ENCODE peak calls at places on chromosomes 7 and 10, in seven cellular contexts. One of them, this sample, is unnamed.

GRCh38 chr10:73848821-73849489 is 25.4 kb downstream of the CAMK2G start:
- DNase-seq in SK-N-SH: peak
- DNase-seq in K562: peak
- DNase-seq in HepG2: peak
- DNase-seq in HCT116: peak
- DNase-seq in GM12878: peak
- DNase-seq in H1: peak
- DNase-seq in this sample: peak

GRCh38 chr10:119006451-119007210 is 22.9 kb upstream of the NANOS1 start:
- DNase-seq in H1: no peak
- DNase-seq in SK-N-SH: peak
- DNase-seq in HCT116: no peak
- DNase-seq in K562: no peak
- DNase-seq in GM12878: no peak
- DNase-seq in HepG2: peak
- DNase-seq in this sample: peak

GRCh38 chr10:92880233-92880861 is 32.0 kb downstream of the EXOC6 start:
- DNase-seq in HepG2: peak
- DNase-seq in HCT116: peak
- DNase-seq in GM12878: no peak
- DNase-seq in SK-N-SH: peak
- DNase-seq in H1: no peak
- DNase-seq in K562: no peak
- DNase-seq in this sample: no peak

GRCh38 chr7:148264933-148265557 is 325.5 kb upstream of the C7orf33 start:
- DNase-seq in HCT116: peak
- DNase-seq in K562: no peak
- DNase-seq in GM12878: no peak
- DNase-seq in H1: no peak
- DNase-seq in HepG2: peak
- DNase-seq in SK-N-SH: peak
- DNase-seq in this sample: peak

GRCh38 chr10:14936584-14936983 is 17.3 kb downstream of the DCLRE1C start:
- DNase-seq in K562: no peak
- DNase-seq in HepG2: no peak
- DNase-seq in SK-N-SH: no peak
- DNase-seq in H1: no peak
- DNase-seq in GM12878: no peak
- DNase-seq in HCT116: no peak
- DNase-seq in this sample: no peak

GRCh38 chr10:44967596-44967995 is 8.0 kb downstream of the RASSF4 start:
- DNase-seq in SK-N-SH: no peak
- DNase-seq in K562: no peak
- DNase-seq in GM12878: no peak
- DNase-seq in H1: no peak
- DNase-seq in HCT116: no peak
- DNase-seq in HepG2: no peak
- DNase-seq in this sample: no peak

GRCh38 chr10:25113231-25114035 is 61.4 kb upstream of the GPR158 start:
- DNase-seq in HCT116: peak
- DNase-seq in K562: peak
- DNase-seq in SK-N-SH: peak
- DNase-seq in GM12878: no peak
- DNase-seq in H1: peak
- DNase-seq in HepG2: peak
- DNase-seq in this sample: peak

GRCh38 chr10:85645097-85645496 is 721.5 kb downstream of the GRID1 start:
- DNase-seq in GM12878: no peak
- DNase-seq in HepG2: peak
- DNase-seq in H1: no peak
- DNase-seq in HCT116: no peak
- DNase-seq in K562: no peak
- DNase-seq in SK-N-SH: no peak
- DNase-seq in this sample: no peak

GRCh38 chr7:79298145-79298760 is 155.2 kb downstream of the MAGI2 start:
- DNase-seq in GM12878: no peak
- DNase-seq in HepG2: peak
- DNase-seq in K562: peak
- DNase-seq in HCT116: peak
- DNase-seq in H1: no peak
- DNase-seq in SK-N-SH: peak
- DNase-seq in this sample: peak

GRCh38 chr7:133528796-133529195 is 275.9 kb downstream of the EXOC4 start:
- DNase-seq in K562: no peak
- DNase-seq in HepG2: no peak
- DNase-seq in H1: no peak
- DNase-seq in GM12878: no peak
- DNase-seq in SK-N-SH: peak
- DNase-seq in HCT116: no peak
- DNase-seq in this sample: no peak

GRCh38 chr10:121648078-121648477 is 49.8 kb upstream of the FGFR2 start:
- DNase-seq in GM12878: no peak
- DNase-seq in HCT116: no peak
- DNase-seq in H1: no peak
- DNase-seq in K562: no peak
- DNase-seq in HepG2: no peak
- DNase-seq in SK-N-SH: no peak
- DNase-seq in this sample: no peak

GRCh38 chr10:131312261-131312801 is 810 bp upstream of the TCERG1L start:
- DNase-seq in SK-N-SH: peak
- DNase-seq in HCT116: no peak
- DNase-seq in GM12878: no peak
- DNase-seq in H1: peak
- DNase-seq in HepG2: no peak
- DNase-seq in K562: no peak
- DNase-seq in this sample: no peak

GRCh38 chr7:70334883-70335282 is 736.6 kb downstream of the AUTS2 start:
- DNase-seq in GM12878: no peak
- DNase-seq in H1: no peak
- DNase-seq in HCT116: no peak
- DNase-seq in SK-N-SH: no peak
- DNase-seq in K562: no peak
- DNase-seq in HepG2: no peak
- DNase-seq in this sample: no peak

GRCh38 chr7:155002411-155003214 is at the start of gene PAXIP1:
- DNase-seq in HepG2: peak
- DNase-seq in HCT116: no peak
- DNase-seq in K562: peak
- DNase-seq in SK-N-SH: peak
- DNase-seq in H1: no peak
- DNase-seq in GM12878: no peak
- DNase-seq in this sample: peak

GRCh38 chr7:76303829-76304505 is 1.5 kb downstream of the HSPB1 start:
- DNase-seq in SK-N-SH: no peak
- DNase-seq in H1: no peak
- DNase-seq in HCT116: no peak
- DNase-seq in K562: peak
- DNase-seq in GM12878: no peak
- DNase-seq in HepG2: peak
- DNase-seq in this sample: peak

GRCh38 chr10:3716093-3716492 is 68.9 kb downstream of the KLF6 start:
- DNase-seq in K562: no peak
- DNase-seq in H1: no peak
- DNase-seq in HCT116: no peak
- DNase-seq in HepG2: no peak
- DNase-seq in SK-N-SH: no peak
- DNase-seq in GM12878: no peak
- DNase-seq in this sample: no peak

GRCh38 chr7:142371586-142372377 is 113.9 kb upstream of the PRSS58 start:
- DNase-seq in GM12878: no peak
- DNase-seq in SK-N-SH: no peak
- DNase-seq in HepG2: no peak
- DNase-seq in HCT116: no peak
- DNase-seq in K562: no peak
- DNase-seq in H1: no peak
- DNase-seq in this sample: no peak

GRCh38 chr7:43220250-43220649 is 107.8 kb downstream of the HECW1 start:
- DNase-seq in SK-N-SH: no peak
- DNase-seq in HepG2: no peak
- DNase-seq in K562: no peak
- DNase-seq in HCT116: no peak
- DNase-seq in H1: no peak
- DNase-seq in GM12878: no peak
- DNase-seq in this sample: no peak

GRCh38 chr7:121591916-121592315 is 195.8 kb upstream of the FAM3C start:
- DNase-seq in H1: no peak
- DNase-seq in HepG2: no peak
- DNase-seq in GM12878: no peak
- DNase-seq in SK-N-SH: no peak
- DNase-seq in HCT116: no peak
- DNase-seq in K562: no peak
- DNase-seq in this sample: no peak

GRCh38 chr7:24786306-24786705 is 29.0 kb upstream of the GSDME start:
- DNase-seq in GM12878: no peak
- DNase-seq in H1: no peak
- DNase-seq in HepG2: no peak
- DNase-seq in HCT116: no peak
- DNase-seq in SK-N-SH: no peak
- DNase-seq in K562: no peak
- DNase-seq in this sample: no peak

GRCh38 chr7:16265863-16266458 is 155.4 kb downstream of the CRPPA start:
- DNase-seq in GM12878: no peak
- DNase-seq in SK-N-SH: no peak
- DNase-seq in K562: no peak
- DNase-seq in HepG2: no peak
- DNase-seq in HCT116: no peak
- DNase-seq in H1: no peak
- DNase-seq in this sample: no peak

GRCh38 chr10:8543361-8544056 is 489.0 kb downstream of the GATA3 start:
- DNase-seq in HCT116: no peak
- DNase-seq in GM12878: no peak
- DNase-seq in SK-N-SH: no peak
- DNase-seq in H1: no peak
- DNase-seq in K562: no peak
- DNase-seq in HepG2: no peak
- DNase-seq in this sample: peak

GRCh38 chr7:107446988-107447387 is 22.9 kb upstream of the GPR22 start:
- DNase-seq in K562: no peak
- DNase-seq in HepG2: no peak
- DNase-seq in GM12878: no peak
- DNase-seq in SK-N-SH: no peak
- DNase-seq in H1: no peak
- DNase-seq in HCT116: no peak
- DNase-seq in this sample: no peak

GRCh38 chr10:12509016-12509793 is 159.9 kb downstream of the CAMK1D start:
- DNase-seq in GM12878: peak
- DNase-seq in H1: no peak
- DNase-seq in K562: no peak
- DNase-seq in HCT116: no peak
- DNase-seq in SK-N-SH: no peak
- DNase-seq in HepG2: no peak
- DNase-seq in this sample: peak

GRCh38 chr7:105154084-105154483 is 140.1 kb downstream of the KMT2E start:
- DNase-seq in GM12878: no peak
- DNase-seq in K562: no peak
- DNase-seq in HCT116: no peak
- DNase-seq in SK-N-SH: no peak
- DNase-seq in H1: no peak
- DNase-seq in HepG2: no peak
- DNase-seq in this sample: no peak
- TF ChIP-seq JUND in GM12878: no peak
- TF ChIP-seq JUND in K562: no peak
- TF ChIP-seq JUND in HCT116: no peak
- TF ChIP-seq JUND in SK-N-SH: no peak
- TF ChIP-seq JUND in H1: no peak
- TF ChIP-seq JUND in HepG2: no peak
- TF ChIP-seq JUND in this sample: no peak

GRCh38 chr10:22690614-22691431 is 23.6 kb downstream of the PIP4K2A start:
- DNase-seq in H1: peak
- DNase-seq in K562: no peak
- DNase-seq in HCT116: no peak
- DNase-seq in GM12878: no peak
- DNase-seq in SK-N-SH: no peak
- DNase-seq in HepG2: no peak
- DNase-seq in this sample: no peak
- TF ChIP-seq JUND in H1: no peak
- TF ChIP-seq JUND in K562: no peak
- TF ChIP-seq JUND in HCT116: no peak
- TF ChIP-seq JUND in GM12878: no peak
- TF ChIP-seq JUND in SK-N-SH: no peak
- TF ChIP-seq JUND in HepG2: no peak
- TF ChIP-seq JUND in this sample: no peak

GRCh38 chr10:62813453-62813852 is 2.7 kb downstream of the EGR2 start:
- DNase-seq in GM12878: no peak
- DNase-seq in K562: no peak
- DNase-seq in HCT116: no peak
- DNase-seq in HepG2: no peak
- DNase-seq in H1: no peak
- DNase-seq in SK-N-SH: no peak
- DNase-seq in this sample: no peak

GRCh38 chr10:62816179-62817119 is at the start of gene EGR2:
- DNase-seq in HCT116: peak
- DNase-seq in H1: peak
- DNase-seq in HepG2: peak
- DNase-seq in K562: peak
- DNase-seq in GM12878: peak
- DNase-seq in SK-N-SH: peak
- DNase-seq in this sample: peak

GRCh38 chr10:62815373-62816111 is 624 bp downstream of the EGR2 start:
- DNase-seq in GM12878: no peak
- DNase-seq in H1: no peak
- DNase-seq in HepG2: no peak
- DNase-seq in HCT116: no peak
- DNase-seq in SK-N-SH: peak
- DNase-seq in K562: no peak
- DNase-seq in this sample: no peak

GRCh38 chr10:62813981-62814380 is 2.2 kb downstream of the EGR2 start:
- DNase-seq in K562: no peak
- DNase-seq in SK-N-SH: no peak
- DNase-seq in HepG2: no peak
- DNase-seq in GM12878: no peak
- DNase-seq in HCT116: no peak
- DNase-seq in H1: no peak
- DNase-seq in this sample: no peak

DNA sequence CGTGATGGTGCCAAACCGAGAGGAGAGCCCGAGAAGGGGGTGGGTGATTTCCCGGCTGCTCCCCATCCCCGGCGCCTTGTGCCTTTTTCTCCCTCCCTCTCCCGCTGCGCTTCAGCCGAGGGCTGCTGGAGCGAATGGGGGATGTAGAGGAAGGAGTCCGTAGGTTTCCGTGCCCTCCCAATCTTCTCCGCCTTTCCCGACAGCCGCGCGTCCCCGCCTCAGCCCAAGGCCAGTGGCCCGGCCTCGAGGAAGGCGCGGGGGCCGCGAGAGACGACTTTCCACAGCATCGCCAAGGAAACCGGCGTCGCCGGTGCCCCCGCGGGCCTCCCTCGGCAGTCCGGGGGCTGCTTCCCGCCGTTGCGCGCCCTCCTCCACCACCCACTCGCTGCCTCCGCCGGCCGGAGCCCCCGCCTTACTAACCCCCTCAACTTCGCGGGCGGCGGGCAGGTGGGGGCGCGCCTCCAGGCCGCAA is 1.2 kb downstream of the EGR2 start:
- DNase-seq in H1: no peak
- DNase-seq in HCT116: no peak
- DNase-seq in GM12878: no peak
- DNase-seq in HepG2: no peak
- DNase-seq in SK-N-SH: peak
- DNase-seq in K562: no peak
- DNase-seq in this sample: no peak
- TF ChIP-seq JUND in H1: no peak
- TF ChIP-seq JUND in HCT116: no peak
- TF ChIP-seq JUND in GM12878: no peak
- TF ChIP-seq JUND in HepG2: no peak
- TF ChIP-seq JUND in SK-N-SH: no peak
- TF ChIP-seq JUND in K562: no peak
- TF ChIP-seq JUND in this sample: no peak

GRCh38 chr7:100022621-100023020 is 7.2 kb downstream of the ZKSCAN1 start:
- DNase-seq in K562: no peak
- DNase-seq in SK-N-SH: no peak
- DNase-seq in HCT116: no peak
- DNase-seq in HepG2: peak
- DNase-seq in GM12878: no peak
- DNase-seq in H1: no peak
- DNase-seq in this sample: peak
- TF ChIP-seq JUND in K562: no peak
- TF ChIP-seq JUND in SK-N-SH: no peak
- TF ChIP-seq JUND in HCT116: no peak
- TF ChIP-seq JUND in HepG2: no peak
- TF ChIP-seq JUND in GM12878: no peak
- TF ChIP-seq JUND in H1: no peak
- TF ChIP-seq JUND in this sample: no peak

This sample was measured in T47D.